ENCODE peak calls at places on chromosomes 6 and 20, in six cellular contexts. O is endothelial cell of umbilical vein, I is BJ, V is Calu3, B is endothelial cell, D is AG04450. M is an unnamed sample.

GRCh38 chr6:117477988-117478852 is 4.3 kb upstream of the DCBLD1 start:
- DNase-seq in O (peak; percentile 43), I (no peak), V (no peak), B (peak; percentile 31), D (no peak), M (peak; percentile 49)

GRCh38 chr20:63206878-63207277 is 9.1 kb downstream of the YTHDF1 start:
- DNase-seq in O (no peak), I (no peak), V (no peak), B (no peak), D (no peak), M (no peak)

GRCh38 chr20:1397710-1398109 is 4.9 kb upstream of the FKBP1A start:
- DNase-seq in O (no peak), I (no peak), V (no peak), B (no peak), D (no peak), M (no peak)

GRCh38 chr20:10581823-10582222 is 92.0 kb downstream of the JAG1 start:
- DNase-seq in O (no peak), I (peak; percentile 59), V (no peak), B (no peak), D (no peak), M (no peak)

GRCh38 chr6:32462609-32463008 is 22.9 kb downstream of the HLA-DRA start:
- DNase-seq in O (no peak), I (no peak), V (no peak), B (no peak), D (no peak), M (peak; percentile 45)

GRCh38 chr20:22312744-22313346 is 271.5 kb downstream of the FOXA2 start:
- DNase-seq in O (peak; percentile 60), I (no peak), V (peak; percentile 2), B (peak; percentile 54), D (peak; percentile 4), M (peak; percentile 11)

GRCh38 chr6:144338951-144339681 is 54.0 kb downstream of the UTRN start:
- DNase-seq in O (no peak), I (no peak), V (no peak), B (no peak), D (no peak), M (no peak)

GRCh38 chr6:35078896-35079295 is 62.2 kb downstream of the TCP11 start:
- DNase-seq in O (no peak), I (no peak), V (no peak), B (no peak), D (no peak), M (no peak)

GRCh38 chr6:3363296-3364025 is 93.4 kb downstream of the SLC22A23 start:
- DNase-seq in O (no peak), I (no peak), V (peak; percentile 86), B (no peak), D (no peak), M (no peak)

GRCh38 chr20:34058831-34059230 is 53.2 kb downstream of the EIF2S2 start:
- DNase-seq in O (peak; percentile 29), I (no peak), V (no peak), B (no peak), D (no peak), M (no peak)

GRCh38 chr6:42428326-42429041 is 23.2 kb downstream of the TRERF1 start:
- DNase-seq in O (no peak), I (no peak), V (no peak), B (no peak), D (no peak), M (peak; percentile 76)

GRCh38 chr20:35238170-35238569 is 11.7 kb downstream of the MMP24 start:
- DNase-seq in O (no peak), I (no peak), V (no peak), B (no peak), D (no peak), M (no peak)

GRCh38 chr20:577167-577791 is 32.8 kb downstream of the TCF15 start:
- DNase-seq in O (peak; percentile 71), I (no peak), V (no peak), B (no peak), D (no peak), M (no peak)

GRCh38 chr6:133671376-133671775 is 217.5 kb upstream of the TCF21 start:
- DNase-seq in O (no peak), I (no peak), V (no peak), B (no peak), D (no peak), M (no peak)

GRCh38 chr6:234706-235372 is 57.4 kb upstream of the DUSP22 start:
- DNase-seq in O (no peak), I (no peak), V (no peak), B (no peak), D (no peak), M (no peak)

GRCh38 chr6:6390849-6391602 is 70.6 kb upstream of the F13A1 start:
- DNase-seq in O (no peak), I (no peak), V (no peak), B (no peak), D (no peak), M (peak; percentile 57)

GRCh38 chr6:84515082-84515481 is 249.3 kb downstream of the TBX18 start:
- DNase-seq in O (no peak), I (no peak), V (no peak), B (no peak), D (no peak), M (no peak)

GRCh38 chr20:56179051-56179450 is 69.5 kb upstream of the MC3R start:
- DNase-seq in O (no peak), I (no peak), V (no peak), B (no peak), D (no peak), M (no peak)

GRCh38 chr20:56175884-56176283 is 72.6 kb upstream of the MC3R start:
- DNase-seq in O (no peak), I (no peak), V (no peak), B (no peak), D (no peak), M (no peak)

GRCh38 chr20:56178219-56178618 is 70.3 kb upstream of the MC3R start:
- DNase-seq in O (no peak), I (no peak), V (no peak), B (no peak), D (no peak), M (no peak)

DNA sequence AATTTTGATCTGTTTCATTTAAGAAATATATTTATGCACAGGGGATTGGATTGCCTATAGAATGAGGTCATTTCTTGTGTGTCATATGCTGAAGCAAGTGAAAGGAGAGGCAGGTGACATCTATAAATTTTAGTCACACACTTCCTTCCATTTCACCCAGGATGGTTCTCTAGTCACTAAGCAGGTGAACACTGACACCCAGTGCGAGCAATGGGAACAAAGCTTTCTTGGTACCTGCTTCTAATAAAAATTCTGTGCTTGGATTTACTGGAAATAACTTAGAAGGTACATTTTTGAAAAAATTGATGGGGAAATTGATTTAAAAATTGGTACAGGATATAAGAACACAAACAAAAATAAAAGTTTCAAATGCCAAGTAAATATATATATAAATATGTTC is 66.9 kb upstream of the MC3R start:
- DNase-seq in O (no peak), I (no peak), V (no peak), B (no peak), D (no peak), M (no peak)
- TF ChIP-seq CTCF in O (no peak), I (no peak), V (no peak), B (no peak), D (no peak), M (no peak)

GRCh38 chr6:163861627-163862026 is 447.1 kb downstream of the QKI start:
- DNase-seq in O (no peak), I (no peak), V (no peak), B (no peak), D (no peak), M (no peak)

GRCh38 chr6:163863565-163863964 is 449.0 kb downstream of the QKI start:
- DNase-seq in O (no peak), I (no peak), V (no peak), B (no peak), D (no peak), M (no peak)

GRCh38 chr6:163865380-163865779 is 450.9 kb downstream of the QKI start:
- DNase-seq in O (no peak), I (no peak), V (no peak), B (no peak), D (no peak), M (no peak)

GRCh38 chr6:163867518-163868292 is 453.2 kb downstream of the QKI start:
- DNase-seq in O (no peak), I (no peak), V (no peak), B (no peak), D (no peak), M (no peak)

GRCh38 chr6:163866192-163866591 is 451.7 kb downstream of the QKI start:
- DNase-seq in O (no peak), I (no peak), V (no peak), B (peak; percentile 20), D (no peak), M (no peak)
- TF ChIP-seq CTCF in O (no peak), I (no peak), V (no peak), B (no peak), D (no peak), M (no peak)

GRCh38 chr6:155408231-155408630 is 47.4 kb downstream of the NOX3 start:
- DNase-seq in O (no peak), I (no peak), V (no peak), B (no peak), D (no peak), M (no peak)

GRCh38 chr6:155402656-155403304 is 52.9 kb downstream of the NOX3 start:
- DNase-seq in O (no peak), I (no peak), V (no peak), B (no peak), D (no peak), M (no peak)

GRCh38 chr6:155408981-155409380 is 46.7 kb downstream of the NOX3 start:
- DNase-seq in O (no peak), I (no peak), V (no peak), B (no peak), D (no peak), M (no peak)

GRCh38 chr6:155404937-155405336 is 50.7 kb downstream of the NOX3 start:
- DNase-seq in O (no peak), I (no peak), V (no peak), B (no peak), D (no peak), M (no peak)

DNA sequence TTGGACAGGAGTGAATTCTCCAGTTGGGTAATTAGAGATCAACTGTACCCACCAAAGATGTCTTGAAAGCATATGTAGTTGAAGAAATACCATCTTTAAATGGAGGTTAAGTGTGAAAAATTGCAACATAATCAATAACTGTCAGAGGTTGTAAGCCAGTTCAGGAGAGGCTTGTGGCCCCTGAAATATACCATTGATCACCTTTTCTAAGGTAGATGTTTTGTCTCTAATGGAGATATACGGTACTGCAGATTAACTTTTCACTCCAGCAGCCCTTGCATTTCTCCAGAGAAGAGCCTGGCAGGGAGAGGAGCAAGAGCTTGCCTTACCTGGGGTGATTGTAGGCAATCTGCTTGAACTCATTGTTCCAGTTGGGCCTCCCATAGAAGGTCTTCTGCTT is 48.8 kb downstream of the NOX3 start:
- DNase-seq in O (no peak), I (no peak), V (no peak), B (no peak), D (no peak), M (no peak)
- TF ChIP-seq CTCF in O (no peak), I (no peak), V (no peak), B (peak; percentile 46), D (no peak), M (no peak)

DNA sequence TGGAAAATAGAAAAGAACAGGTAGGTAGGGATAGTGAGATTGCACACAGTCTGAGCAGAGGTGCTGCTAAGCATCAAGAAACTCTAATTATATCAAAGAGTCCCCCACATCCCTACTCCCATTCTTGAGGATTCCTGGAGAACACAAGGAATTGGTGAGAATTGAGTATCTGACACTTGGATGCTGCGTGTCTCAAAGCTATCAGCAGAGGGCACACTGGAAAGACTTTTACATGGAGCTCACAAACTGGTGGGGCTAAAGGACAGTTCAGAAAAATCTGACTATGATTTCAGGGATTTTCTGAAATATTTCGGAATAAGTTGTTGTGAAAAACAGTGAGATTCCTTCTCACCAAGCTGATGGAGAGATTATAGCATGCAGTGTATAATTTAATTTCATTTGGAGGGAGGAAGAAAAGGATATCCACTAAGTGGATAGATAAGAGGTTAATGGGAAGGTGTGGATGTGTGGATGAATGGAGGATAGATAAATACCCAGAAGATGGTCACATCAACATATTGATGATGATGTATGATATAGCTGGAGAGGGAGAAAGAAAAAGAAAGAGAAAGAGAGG is 215.4 kb upstream of the DEFB112 start:
- DNase-seq in O (no peak), I (no peak), V (peak; percentile 10), B (peak; percentile 24), D (no peak), M (no peak)
- TF ChIP-seq CTCF in O (no peak), I (no peak), V (peak; percentile 31), B (peak; percentile 32), D (peak; percentile 41), M (peak; percentile 33)